ENCODE peak calls at places on chromosome 10, in nine cellular contexts. U is hepatocyte, S is upper lobe of right lung, K is DND-41, T is left ventricle myocardium inferior, P is right lobe of liver, E is GM12865, J is tibial artery, D is lower leg skin. A is an unnamed sample.

GRCh38 chr10:11170993-11171416 is 153.3 kb downstream of the CELF2 start:
- DNase-seq in U (no peak), S (no peak), K (no peak), T (no peak), P (no peak), E (peak), J (no peak), D (no peak), A (peak)

GRCh38 chr10:93457511-93457910 is 24.6 kb downstream of the MYOF start:
- DNase-seq in U (no peak), S (no peak), K (no peak), T (no peak), P (no peak), E (no peak), J (no peak), D (no peak), A (no peak)

GRCh38 chr10:3761916-3762708 is 22.9 kb downstream of the KLF6 start:
- DNase-seq in U (peak), S (no peak), K (no peak), T (no peak), P (peak), E (no peak), J (no peak), D (peak), A (no peak)

GRCh38 chr10:4688168-4688567 is 137.8 kb upstream of the AKR1E2 start:
- DNase-seq in U (no peak), S (no peak), K (no peak), T (no peak), P (no peak), E (no peak), J (no peak), D (no peak), A (no peak)

GRCh38 chr10:28426392-28427159 is 106.3 kb upstream of the WAC start:
- DNase-seq in U (no peak), S (no peak), K (no peak), T (no peak), P (no peak), E (no peak), J (no peak), D (no peak), A (no peak)

GRCh38 chr10:11560076-11560709 is 51.3 kb downstream of the USP6NL start:
- DNase-seq in U (peak), S (no peak), K (no peak), T (no peak), P (no peak), E (peak), J (no peak), D (no peak), A (no peak)

GRCh38 chr10:72016608-72017310 is 52.6 kb downstream of the CHST3 start:
- DNase-seq in U (no peak), S (no peak), K (no peak), T (peak), P (no peak), E (no peak), J (peak), D (no peak), A (no peak)

GRCh38 chr10:62850646-62851045 is 34.5 kb upstream of the EGR2 start:
- DNase-seq in U (no peak), S (no peak), K (no peak), T (no peak), P (no peak), E (peak), J (no peak), D (no peak), A (no peak)

GRCh38 chr10:45418859-45419672 is 45.0 kb downstream of the ALOX5 start:
- DNase-seq in U (peak), S (peak), K (no peak), T (peak), P (peak), E (peak), J (peak), D (peak), A (peak)

GRCh38 chr10:122911889-122912484 is 1.6 kb downstream of the FAM24A start:
- DNase-seq in U (peak), S (no peak), K (peak), T (no peak), P (no peak), E (peak), J (no peak), D (no peak), A (peak)

GRCh38 chr10:133616371-133617130 is 10.0 kb downstream of the FRG2B start:
- DNase-seq in U (no peak), S (no peak), K (no peak), T (peak), P (no peak), E (no peak), J (no peak), D (no peak), A (no peak)

GRCh38 chr10:114304017-114304565 is 65.0 kb downstream of the VWA2 start:
- DNase-seq in U (peak), S (no peak), K (peak), T (peak), P (peak), E (peak), J (peak), D (peak), A (peak)

GRCh38 chr10:114300036-114300645 is 61.1 kb downstream of the VWA2 start:
- DNase-seq in U (no peak), S (peak), K (no peak), T (no peak), P (no peak), E (no peak), J (no peak), D (no peak), A (no peak)

GRCh38 chr10:114301177-114301576 is 62.1 kb downstream of the VWA2 start:
- DNase-seq in U (no peak), S (peak), K (no peak), T (no peak), P (no peak), E (peak), J (no peak), D (no peak), A (no peak)

GRCh38 chr10:114303556-114303955 is 64.5 kb downstream of the VWA2 start:
- DNase-seq in U (no peak), S (no peak), K (no peak), T (no peak), P (no peak), E (no peak), J (no peak), D (no peak), A (no peak)

GRCh38 chr10:114301951-114302710 is 63.1 kb downstream of the VWA2 start:
- DNase-seq in U (no peak), S (peak), K (no peak), T (no peak), P (no peak), E (no peak), J (no peak), D (no peak), A (no peak)
- TF ChIP-seq CTCF in U (no peak), S (no peak), K (no peak), T (no peak), P (no peak), E (no peak), J (no peak), D (no peak), A (no peak)

GRCh38 chr10:15368456-15368855 is 2.6 kb downstream of the FAM171A1 start:
- DNase-seq in U (no peak), S (no peak), K (no peak), T (no peak), P (no peak), E (no peak), J (no peak), D (no peak), A (no peak)

GRCh38 chr10:15373199-15373598 is 2.1 kb upstream of the FAM171A1 start:
- DNase-seq in U (no peak), S (no peak), K (no peak), T (no peak), P (no peak), E (no peak), J (no peak), D (no peak), A (no peak)

GRCh38 chr10:15370212-15370740 is 813 bp downstream of the FAM171A1 start:
- DNase-seq in U (peak), S (no peak), K (no peak), T (peak), P (no peak), E (peak), J (no peak), D (peak), A (peak)

GRCh38 chr10:15369642-15370211 is 1.4 kb downstream of the FAM171A1 start:
- DNase-seq in U (peak), S (no peak), K (no peak), T (peak), P (no peak), E (no peak), J (no peak), D (peak), A (no peak)

DNA sequence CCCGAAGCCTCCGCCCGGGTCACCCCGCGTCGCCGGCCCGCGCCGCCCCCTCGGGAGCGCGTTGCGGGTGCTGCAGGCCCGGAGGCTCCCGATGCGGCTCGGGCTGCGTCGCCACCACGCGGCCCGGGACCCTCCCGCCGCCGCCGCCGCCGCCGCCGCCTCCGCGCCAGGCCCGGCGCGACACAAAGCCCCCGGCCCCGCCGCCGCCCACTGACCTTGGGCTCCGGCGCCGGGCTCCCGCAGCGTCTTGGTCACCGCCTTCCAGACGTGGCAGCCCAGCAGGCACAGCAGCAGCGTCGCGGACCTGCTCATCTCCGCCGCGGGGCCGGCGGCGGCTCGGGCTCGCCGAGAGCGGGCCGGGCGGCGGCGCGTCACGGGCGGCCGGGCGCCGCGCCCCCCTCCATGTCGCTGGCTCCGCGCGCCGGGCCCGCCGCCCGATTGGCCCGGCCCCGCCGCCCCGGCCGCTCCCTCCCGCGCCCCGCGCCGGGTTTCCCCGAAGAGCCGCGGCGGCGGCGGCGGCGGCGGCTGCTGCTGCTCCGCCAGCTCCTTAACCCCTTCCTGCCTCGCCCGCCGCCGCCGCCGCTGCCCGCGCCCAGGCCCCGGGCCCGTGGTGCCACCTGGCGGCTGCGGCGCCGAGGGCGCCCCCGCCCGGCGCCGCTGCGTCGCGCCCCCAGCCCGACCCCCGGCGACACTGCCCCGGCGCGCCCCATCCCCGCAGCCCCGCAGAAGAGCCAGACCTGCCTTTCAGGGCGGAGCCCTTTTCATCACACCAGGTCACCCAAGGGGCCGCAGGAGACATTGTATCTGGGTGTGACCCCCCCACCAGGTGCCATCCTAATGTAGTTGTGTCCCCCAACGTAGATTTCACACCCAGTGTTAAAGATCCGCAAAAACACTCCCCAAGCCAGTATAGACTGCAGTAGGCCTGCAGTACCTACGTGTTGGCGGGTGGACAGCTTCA is at the start of gene FAM171A1:
- DNase-seq in U (peak), S (peak), K (peak), T (peak), P (peak), E (peak), J (no peak), D (peak), A (peak)
- TF ChIP-seq CTCF in U (peak), S (no peak), K (peak), T (peak), P (peak), E (peak), J (peak), D (no peak), A (no peak)

DNA sequence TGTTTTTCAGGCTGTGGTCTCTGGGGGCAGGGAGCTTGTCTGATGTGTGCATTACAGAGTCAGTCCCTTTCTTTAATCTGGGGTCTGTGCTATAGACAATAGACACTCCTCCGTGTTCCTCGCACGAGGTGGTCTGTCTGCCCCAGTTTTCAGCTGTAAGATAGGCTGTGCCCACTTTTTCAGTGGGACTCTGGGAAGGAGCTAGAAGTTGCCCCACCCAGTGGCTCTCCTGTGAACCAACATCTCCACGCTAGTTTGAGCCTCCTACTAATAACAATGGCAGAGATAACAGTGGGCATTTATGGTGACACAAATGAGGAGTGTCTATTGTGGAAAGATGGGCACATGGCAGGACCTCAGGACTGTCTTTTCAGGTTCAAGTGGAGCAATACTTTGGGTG is 44.0 kb downstream of the ADRB1 start:
- DNase-seq in U (no peak), S (no peak), K (no peak), T (no peak), P (no peak), E (no peak), J (no peak), D (no peak), A (no peak)
- TF ChIP-seq CTCF in U (no peak), S (peak), K (peak), T (peak), P (no peak), E (no peak), J (no peak), D (no peak), A (no peak)

DNA sequence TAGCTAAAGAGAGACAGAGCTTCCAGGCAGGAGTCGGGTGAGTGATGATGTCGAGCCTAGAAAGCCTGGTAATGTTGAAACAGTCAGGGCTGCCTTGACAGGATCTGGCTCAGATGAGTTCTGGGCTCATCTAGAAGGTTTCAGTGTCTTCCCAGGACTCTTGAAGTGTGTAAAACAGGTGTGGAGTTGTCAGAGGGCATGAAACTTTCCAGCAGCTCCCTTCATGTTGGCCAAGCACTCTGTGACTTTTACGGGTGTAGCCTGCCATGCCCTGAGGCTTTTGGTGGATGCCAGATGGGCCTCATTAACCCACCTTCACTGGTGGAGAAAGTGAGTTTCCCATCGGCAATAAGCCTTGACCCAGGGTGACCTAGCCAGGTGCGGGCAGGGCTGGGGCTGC is 66.4 kb upstream of the PDCD4 start:
- DNase-seq in U (no peak), S (no peak), K (no peak), T (no peak), P (no peak), E (no peak), J (no peak), D (no peak), A (no peak)
- TF ChIP-seq CTCF in U (no peak), S (no peak), K (no peak), T (no peak), P (no peak), E (no peak), J (no peak), D (no peak), A (no peak)

GRCh38 chr10:120612756-120613155 is 155.7 kb downstream of the PLPP4 start:
- DNase-seq in U (no peak), S (no peak), K (no peak), T (no peak), P (no peak), E (no peak), J (no peak), D (no peak), A (no peak)

GRCh38 chr10:120601999-120602398 is 145.0 kb downstream of the PLPP4 start:
- DNase-seq in U (no peak), S (no peak), K (no peak), T (no peak), P (no peak), E (no peak), J (no peak), D (no peak), A (no peak)

GRCh38 chr10:120607710-120608703 is 151.0 kb downstream of the PLPP4 start:
- DNase-seq in U (no peak), S (no peak), K (no peak), T (no peak), P (no peak), E (peak), J (no peak), D (no peak), A (no peak)

GRCh38 chr10:120606051-120606764 is 149.2 kb downstream of the PLPP4 start:
- DNase-seq in U (no peak), S (no peak), K (no peak), T (no peak), P (no peak), E (peak), J (no peak), D (no peak), A (no peak)

GRCh38 chr10:120607016-120607709 is 150.1 kb downstream of the PLPP4 start:
- DNase-seq in U (no peak), S (no peak), K (no peak), T (no peak), P (no peak), E (no peak), J (no peak), D (no peak), A (no peak)
- TF ChIP-seq CTCF in U (no peak), S (no peak), K (no peak), T (no peak), P (no peak), E (no peak), J (no peak), D (no peak), A (no peak)

GRCh38 chr10:13115832-13116793 is 16.1 kb downstream of the OPTN start:
- DNase-seq in U (no peak), S (no peak), K (no peak), T (no peak), P (no peak), E (peak), J (no peak), D (no peak), A (no peak)
- TF ChIP-seq CTCF in U (no peak), S (no peak), K (no peak), T (no peak), P (no peak), E (no peak), J (no peak), D (no peak), A (no peak)

DNA sequence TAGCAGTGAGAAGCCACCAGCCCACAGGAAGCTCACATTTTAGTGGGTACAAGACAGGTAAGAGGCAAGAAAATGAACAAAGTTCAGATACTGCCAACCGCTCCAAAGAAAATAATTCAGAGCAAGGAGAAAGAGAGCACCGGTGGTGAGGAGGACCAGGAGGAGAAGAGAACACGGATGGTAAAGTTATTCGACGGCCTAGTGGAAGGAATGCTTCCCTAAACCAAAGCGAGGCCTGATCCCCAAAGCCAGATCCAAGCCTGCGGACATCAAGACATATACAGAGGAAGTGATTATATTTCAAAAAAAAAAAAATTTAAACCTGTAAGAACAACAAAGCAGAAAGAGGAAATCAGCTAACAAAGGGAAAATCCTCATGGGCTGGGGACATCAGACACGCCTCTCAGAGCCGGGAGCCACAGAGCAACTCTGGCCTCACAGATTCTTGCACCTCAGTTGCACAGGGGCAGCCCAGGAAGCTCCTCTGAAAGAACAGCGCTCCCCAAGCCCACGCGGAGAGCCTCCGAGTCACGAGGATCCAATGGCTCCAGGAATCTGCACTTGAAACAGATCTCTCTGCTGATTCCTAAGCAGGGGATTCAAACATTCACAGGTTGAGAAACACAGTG is 213.4 kb upstream of the MGMT start:
- DNase-seq in U (no peak), S (no peak), K (no peak), T (no peak), P (no peak), E (no peak), J (no peak), D (no peak), A (no peak)
- TF ChIP-seq CTCF in U (no peak), S (no peak), K (no peak), T (no peak), P (no peak), E (no peak), J (no peak), D (no peak), A (no peak)

GRCh38 chr10:75210193-75211006 is at the start of gene VDAC2:
- DNase-seq in U (peak), S (peak), K (peak), T (peak), P (peak), E (peak), J (peak), D (peak), A (peak)
- TF ChIP-seq CTCF in U (no peak), S (no peak), K (peak), T (no peak), P (no peak), E (no peak), J (no peak), D (no peak), A (no peak)

GRCh38 chr10:79220296-79220695 is 127.0 kb upstream of the PPIF start:
- DNase-seq in U (no peak), S (peak), K (no peak), T (no peak), P (no peak), E (no peak), J (no peak), D (no peak), A (no peak)
- TF ChIP-seq CTCF in U (no peak), S (no peak), K (no peak), T (no peak), P (no peak), E (no peak), J (no peak), D (no peak), A (no peak)

DNA sequence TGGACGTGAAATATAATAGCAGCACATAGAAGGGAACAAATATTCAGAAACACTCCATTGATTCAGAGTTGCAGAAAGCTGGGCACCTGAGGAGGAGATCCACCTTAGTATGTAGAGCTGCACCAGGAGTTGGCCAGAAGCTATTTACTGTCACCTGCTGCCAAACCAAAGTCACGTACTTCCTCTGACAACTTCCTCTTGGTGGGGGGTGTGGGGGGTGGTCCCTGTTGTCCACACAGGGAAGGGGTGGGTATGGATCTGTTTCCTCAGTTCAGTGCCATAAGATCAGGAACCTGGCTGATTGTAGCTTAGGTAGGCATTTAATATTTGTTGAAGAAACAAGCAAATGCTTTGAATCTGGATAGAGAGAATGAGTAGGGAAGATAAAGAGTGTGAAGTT is 264.6 kb downstream of the FRMD4A start:
- DNase-seq in U (no peak), S (no peak), K (no peak), T (no peak), P (no peak), E (no peak), J (no peak), D (no peak), A (no peak)
- TF ChIP-seq CTCF in U (no peak), S (no peak), K (no peak), T (no peak), P (no peak), E (no peak), J (no peak), D (no peak), A (no peak)